ENCODE peak calls at places on chromosomes 16 and 17, in seven cellular contexts. Q is H9, W is neuronal stem cell, T is mesendoderm, U is mesenchymal stem cell, F is trophoblast cell, Z is H1. C is an unnamed sample.

GRCh38 chr17:28317099-28317964 is 1.7 kb upstream of the TMEM97 start:
- DNase-seq in Q (no peak), W (no peak), T (no peak), U (no peak), F (no peak), Z (no peak), C (no peak)

GRCh38 chr16:8686031-8686621 is 11.7 kb downstream of the ABAT start:
- DNase-seq in Q (no peak), W (peak), T (no peak), U (no peak), F (no peak), Z (no peak), C (no peak)

GRCh38 chr17:48296453-48296852 is 133.6 kb downstream of the SKAP1 start:
- DNase-seq in Q (no peak), W (no peak), T (no peak), U (peak), F (no peak), Z (no peak), C (no peak)

GRCh38 chr16:86985656-86986030 is 331.5 kb downstream of the C16orf95 start:
- DNase-seq in Q (no peak), W (no peak), T (no peak), U (no peak), F (no peak), Z (no peak), C (no peak)

GRCh38 chr17:73566905-73567782 is 77.1 kb downstream of the SDK2 start:
- DNase-seq in Q (peak), W (no peak), T (peak), U (no peak), F (no peak), Z (peak), C (no peak)

GRCh38 chr17:73030501-73030911 is 62.0 kb downstream of the SLC39A11 start:
- DNase-seq in Q (no peak), W (no peak), T (no peak), U (no peak), F (no peak), Z (no peak), C (peak)

GRCh38 chr17:1027044-1027443 is 30.1 kb downstream of the TIMM22 start:
- DNase-seq in Q (no peak), W (no peak), T (no peak), U (no peak), F (no peak), Z (no peak), C (no peak)

GRCh38 chr17:61587242-61587641 is 3.8 kb downstream of the NACA2 start:
- DNase-seq in Q (no peak), W (no peak), T (no peak), U (no peak), F (no peak), Z (no peak), C (no peak)

GRCh38 chr16:69890114-69890890 is 60.8 kb upstream of the CLEC18A start:
- DNase-seq in Q (peak), W (peak), T (peak), U (peak), F (peak), Z (no peak), C (peak)

DNA sequence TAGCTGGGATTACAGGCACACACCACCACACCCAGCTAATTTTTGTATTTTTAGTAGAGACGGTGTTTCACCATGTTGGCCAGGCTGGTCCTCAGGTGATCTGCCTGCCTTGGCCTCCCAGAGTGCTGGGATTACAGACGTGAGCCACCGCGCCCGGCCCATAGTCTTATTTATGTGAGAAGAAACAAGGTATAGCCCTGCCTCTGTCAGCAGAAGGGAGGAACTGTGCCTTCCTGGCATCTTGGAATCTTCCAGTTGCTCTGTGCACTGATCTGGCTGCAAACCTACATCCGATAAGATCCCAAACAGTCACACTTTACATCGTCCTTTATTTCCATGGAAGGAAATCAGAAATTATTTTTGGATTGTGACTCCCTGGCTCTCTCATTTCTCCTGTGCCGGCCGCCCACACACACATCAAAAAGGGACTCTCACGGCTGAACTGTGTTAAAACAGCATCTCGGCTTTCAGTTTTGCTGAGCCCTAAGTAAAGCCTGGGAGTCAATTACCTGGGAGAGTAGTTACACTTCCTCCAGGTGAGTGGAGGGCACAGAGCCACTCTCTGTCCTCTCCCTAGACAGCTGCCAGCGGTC is 23.3 kb downstream of the WIPI1 start:
- DNase-seq in Q (no peak), W (no peak), T (no peak), U (no peak), F (no peak), Z (no peak), C (no peak)
- H3K18ac ChIP-seq in Q (no peak), W (no peak), T (no peak), U (no peak), F (no peak), Z (no peak), C (no peak)

DNA sequence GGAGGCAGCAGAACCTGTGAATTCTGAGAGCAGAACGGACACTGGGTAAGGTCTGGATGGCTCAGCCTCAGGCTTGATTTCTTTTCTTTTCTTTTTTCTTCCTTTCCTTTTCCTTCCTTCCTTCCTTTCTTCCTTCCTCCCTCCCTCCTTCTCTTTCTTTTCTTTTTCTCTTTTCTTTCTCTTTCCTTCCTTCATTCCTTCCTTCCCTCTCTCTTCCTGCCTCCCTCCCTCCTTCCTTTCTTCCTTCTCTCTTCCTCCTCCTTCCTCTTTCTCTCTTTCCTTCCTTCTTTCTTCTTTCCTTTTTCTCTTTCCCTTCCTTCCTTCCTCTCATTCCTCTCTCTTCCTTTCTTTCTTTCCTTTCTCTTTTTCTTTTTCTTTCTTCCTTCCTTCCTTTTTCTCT is 38.0 kb downstream of the OR3A1 start:
- DNase-seq in Q (no peak), W (no peak), T (no peak), U (no peak), F (no peak), Z (no peak), C (no peak)
- H3K18ac ChIP-seq in Q (no peak), W (no peak), T (no peak), U (no peak), F (no peak), Z (no peak), C (no peak)

DNA sequence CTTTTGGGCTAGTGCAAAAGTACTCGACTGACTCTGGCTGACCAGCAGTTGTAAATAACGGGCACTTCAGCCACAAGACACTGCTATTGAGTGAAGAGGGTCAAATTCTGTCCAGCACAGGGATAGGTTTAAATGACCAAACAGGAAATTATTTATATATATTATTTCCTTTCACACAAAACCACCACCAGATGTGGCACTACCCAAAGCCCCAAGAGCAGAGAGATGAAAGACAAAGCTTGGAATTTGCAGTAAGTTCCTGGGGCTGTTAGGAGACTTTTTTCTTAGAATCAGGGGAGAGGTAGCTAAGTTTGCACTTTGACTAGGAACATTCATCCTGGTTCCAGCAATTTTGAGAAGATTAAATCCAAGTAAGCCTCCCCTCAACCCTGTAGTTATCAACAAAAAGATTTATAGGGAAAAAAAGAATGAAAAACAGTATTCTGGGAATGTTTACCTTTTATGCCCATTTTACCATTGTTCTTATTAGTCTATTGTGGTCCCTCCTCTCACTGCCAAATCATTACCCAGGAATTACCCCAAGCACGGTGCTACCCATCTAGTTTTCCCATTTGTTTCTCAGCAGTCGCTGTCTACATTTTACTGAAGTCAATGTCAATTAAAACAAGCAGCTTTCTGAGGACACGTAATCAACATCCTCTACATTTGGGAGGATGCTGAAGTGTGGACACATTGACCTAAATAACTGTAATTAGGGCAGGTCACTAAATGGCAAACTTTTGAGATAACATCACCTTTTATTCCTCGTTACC is 43.5 kb downstream of the GRB7 start:
- DNase-seq in Q (no peak), W (no peak), T (no peak), U (no peak), F (no peak), Z (no peak), C (no peak)
- H3K18ac ChIP-seq in Q (no peak), W (no peak), T (no peak), U (no peak), F (no peak), Z (no peak), C (no peak)

DNA sequence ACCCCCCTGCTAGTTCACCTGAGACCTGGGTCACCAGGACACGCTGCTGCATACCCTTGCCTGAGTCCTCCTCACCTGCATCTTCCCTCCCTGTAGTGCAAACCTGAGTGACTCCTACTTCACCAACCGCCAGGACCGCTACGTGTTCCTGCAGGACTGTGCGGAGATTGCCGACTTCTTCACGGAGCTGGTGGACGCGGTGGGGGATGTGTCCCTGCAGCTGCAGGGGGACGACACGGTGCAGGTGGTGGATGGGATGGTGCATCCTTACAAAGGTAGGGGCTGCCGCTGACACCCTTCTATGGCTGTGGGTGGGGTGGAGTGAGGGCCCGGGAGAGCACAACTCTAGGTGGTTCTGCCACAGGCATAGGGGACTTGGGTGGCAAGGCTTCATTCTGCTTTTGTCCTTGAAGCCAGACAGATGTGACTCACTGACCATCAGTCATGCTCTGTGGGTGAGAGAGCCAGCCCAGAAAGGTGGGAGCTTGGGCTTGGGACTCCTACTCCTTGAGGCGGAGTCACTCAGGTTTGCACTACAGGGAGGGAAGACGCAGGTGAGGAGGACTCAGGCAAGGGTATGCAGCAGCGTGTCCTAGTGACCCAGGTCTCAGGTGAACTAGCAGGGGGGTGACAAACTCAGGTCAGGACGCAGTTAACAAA is 22.3 kb downstream of the PGS1 start:
- DNase-seq in Q (no peak), W (no peak), T (no peak), U (no peak), F (no peak), Z (no peak), C (no peak)
- H3K18ac ChIP-seq in Q (no peak), W (no peak), T (no peak), U (no peak), F (peak), Z (no peak), C (no peak)

DNA sequence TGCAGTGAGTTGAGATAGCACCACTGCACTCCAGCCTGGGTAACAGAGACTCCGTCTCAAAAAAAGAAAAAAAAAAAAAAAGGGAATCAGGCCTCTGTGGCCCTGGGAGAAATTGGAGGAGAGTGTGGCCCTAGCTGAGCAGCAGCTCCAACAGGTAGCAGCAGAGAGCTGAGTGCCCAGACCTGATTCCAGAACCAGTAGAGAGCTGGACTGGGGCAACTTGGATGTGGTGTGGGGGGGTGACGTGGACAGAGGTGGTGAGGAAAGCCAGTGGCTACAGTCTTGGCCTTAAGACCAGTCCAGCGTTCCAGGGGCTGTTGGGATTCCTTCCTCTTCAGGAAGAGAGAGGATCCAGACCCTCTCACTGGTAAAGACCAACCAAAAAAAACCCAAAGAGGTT is 1.7 kb downstream of the HSPB9 start:
- DNase-seq in Q (no peak), W (no peak), T (no peak), U (no peak), F (no peak), Z (no peak), C (no peak)
- H3K18ac ChIP-seq in Q (no peak), W (no peak), T (no peak), U (no peak), F (no peak), Z (no peak), C (no peak)

DNA sequence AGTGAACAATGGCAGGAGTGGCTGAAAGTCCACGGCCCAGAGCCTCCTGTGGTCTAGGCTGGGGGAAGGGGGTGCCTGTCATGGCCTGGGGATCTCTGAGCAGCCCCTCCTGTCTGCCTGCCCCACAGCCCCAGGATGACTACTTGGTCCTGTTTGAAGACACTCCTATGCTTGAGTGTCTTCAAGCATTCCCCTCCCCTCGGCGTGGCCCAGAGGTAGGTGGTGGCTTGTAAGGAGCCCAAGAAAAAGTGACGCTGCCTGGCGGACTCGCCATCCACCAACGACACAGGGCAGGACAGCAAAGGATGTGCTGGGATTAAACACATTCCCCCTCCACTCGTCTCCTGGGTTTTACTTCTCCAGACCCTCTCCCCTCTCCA is 5.7 kb downstream of the SULT1A1 start:
- DNase-seq in Q (no peak), W (no peak), T (no peak), U (no peak), F (no peak), Z (no peak), C (no peak)
- H3K18ac ChIP-seq in Q (no peak), W (no peak), T (no peak), U (no peak), F (no peak), Z (no peak), C (no peak)

GRCh38 chr16:28866454-28866804 is 2.8 kb downstream of the SH2B1 start:
- DNase-seq in Q (no peak), W (no peak), T (no peak), U (no peak), F (no peak), Z (no peak), C (no peak)
- H3K18ac ChIP-seq in Q (no peak), W (no peak), T (no peak), U (no peak), F (no peak), Z (no peak), C (no peak)

DNA sequence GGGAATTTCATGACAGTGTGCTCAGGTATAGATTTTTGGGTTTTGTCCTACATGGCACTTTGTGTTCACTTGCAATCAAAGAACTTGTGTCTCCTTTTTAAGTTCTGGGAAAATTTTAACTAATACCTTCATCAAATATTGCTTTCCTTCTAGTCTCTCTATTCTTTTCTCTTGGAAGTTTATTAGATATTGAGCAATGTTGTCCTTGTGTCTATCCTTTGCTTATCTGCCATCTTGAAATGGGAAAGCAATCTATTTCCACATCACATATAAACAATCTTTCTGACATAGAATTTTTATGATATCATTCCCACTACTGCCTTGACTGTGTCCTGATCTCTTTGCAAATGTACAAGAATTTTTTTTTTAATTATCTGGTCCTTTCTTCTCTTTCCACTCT is 4.4 kb upstream of the ABCA9 start:
- DNase-seq in Q (no peak), W (no peak), T (no peak), U (no peak), F (no peak), Z (no peak), C (no peak)
- H3K18ac ChIP-seq in Q (no peak), W (no peak), T (no peak), U (no peak), F (no peak), Z (no peak), C (no peak)

GRCh38 chr16:27879601-27880247 is 183.8 kb downstream of the GSG1L start:
- DNase-seq in Q (no peak), W (no peak), T (no peak), U (no peak), F (no peak), Z (no peak), C (no peak)

GRCh38 chr16:27880312-27880711 is 183.2 kb downstream of the GSG1L start:
- DNase-seq in Q (no peak), W (no peak), T (no peak), U (no peak), F (no peak), Z (no peak), C (no peak)

DNA sequence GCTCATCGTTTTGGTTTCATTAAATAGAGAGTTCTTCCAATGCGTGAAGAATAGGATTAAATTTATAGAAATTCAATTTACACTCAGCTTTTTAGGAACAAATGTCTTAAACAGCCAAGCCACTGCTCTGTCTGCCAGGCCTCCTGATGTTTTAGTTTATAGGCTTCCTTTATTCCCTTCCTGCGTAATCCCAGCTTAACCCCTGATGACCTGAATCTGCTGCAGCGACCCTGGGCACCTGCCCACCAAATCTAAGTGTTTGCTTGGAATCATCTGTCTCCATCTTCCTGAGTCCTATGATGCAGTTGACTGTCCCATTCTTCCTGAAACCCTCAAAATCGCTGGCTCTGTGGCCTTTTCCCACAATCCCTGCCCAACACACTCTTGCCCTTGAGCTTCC is 179.9 kb downstream of the GSG1L start:
- DNase-seq in Q (no peak), W (no peak), T (no peak), U (no peak), F (no peak), Z (no peak), C (no peak)
- H3K18ac ChIP-seq in Q (no peak), W (no peak), T (no peak), U (no peak), F (no peak), Z (no peak), C (no peak)

C was measured in IMR-90.